ENCODE peak calls at places on chromosomes 2 and 18, in nine cellular contexts. One of them, this sample, is unnamed.

GRCh38 chr2:218806346-218806978 is 24.5 kb downstream of the CYP27A1 start:
- DNase-seq in GM19239: no peak
- DNase-seq in omental fat pad: no peak
- DNase-seq in effector CD4-positive, alpha-beta T cell: no peak
- DNase-seq in fibroblast of the aortic adventitia: peak; percentile 99
- DNase-seq in ovary: peak; percentile 90
- DNase-seq in AG08396: peak; percentile 87
- DNase-seq in KBM-7: peak; percentile 90
- DNase-seq in HTR-8/SVneo: peak; percentile 72
- DNase-seq in this sample: no peak

GRCh38 chr2:189613077-189613636 is 32.6 kb upstream of the SLC40A1 start:
- DNase-seq in KBM-7: no peak
- DNase-seq in ovary: peak; percentile 54
- DNase-seq in GM19239: no peak
- DNase-seq in omental fat pad: no peak
- DNase-seq in effector CD4-positive, alpha-beta T cell: no peak
- DNase-seq in HTR-8/SVneo: peak; percentile 60
- DNase-seq in AG08396: peak; percentile 58
- DNase-seq in fibroblast of the aortic adventitia: peak; percentile 98
- DNase-seq in this sample: no peak

GRCh38 chr2:180876506-180876905 is 103.9 kb upstream of the UBE2E3 start:
- DNase-seq in AG08396: no peak
- DNase-seq in KBM-7: no peak
- DNase-seq in HTR-8/SVneo: no peak
- DNase-seq in effector CD4-positive, alpha-beta T cell: no peak
- DNase-seq in ovary: no peak
- DNase-seq in fibroblast of the aortic adventitia: peak; percentile 33
- DNase-seq in omental fat pad: no peak
- DNase-seq in GM19239: no peak
- DNase-seq in this sample: no peak

GRCh38 chr2:191521608-191522208 is 156.2 kb upstream of the NABP1 start:
- DNase-seq in KBM-7: peak; percentile 47
- DNase-seq in effector CD4-positive, alpha-beta T cell: no peak
- DNase-seq in fibroblast of the aortic adventitia: peak; percentile 64
- DNase-seq in HTR-8/SVneo: peak; percentile 41
- DNase-seq in AG08396: peak; percentile 27
- DNase-seq in ovary: no peak
- DNase-seq in GM19239: no peak
- DNase-seq in omental fat pad: no peak
- DNase-seq in this sample: peak; percentile 10

GRCh38 chr2:73823916-73824523 is 4.7 kb upstream of the STAMBP start:
- DNase-seq in HTR-8/SVneo: peak; percentile 67
- DNase-seq in KBM-7: peak; percentile 58
- DNase-seq in ovary: no peak
- DNase-seq in GM19239: peak; percentile 10
- DNase-seq in omental fat pad: no peak
- DNase-seq in effector CD4-positive, alpha-beta T cell: peak; percentile 30
- DNase-seq in AG08396: peak; percentile 65
- DNase-seq in fibroblast of the aortic adventitia: peak; percentile 95
- DNase-seq in this sample: peak; percentile 76

GRCh38 chr2:8477511-8478132 is 204.2 kb upstream of the ID2 start:
- DNase-seq in AG08396: no peak
- DNase-seq in fibroblast of the aortic adventitia: no peak
- DNase-seq in GM19239: no peak
- DNase-seq in KBM-7: peak; percentile 80
- DNase-seq in HTR-8/SVneo: no peak
- DNase-seq in ovary: no peak
- DNase-seq in effector CD4-positive, alpha-beta T cell: no peak
- DNase-seq in omental fat pad: no peak
- DNase-seq in this sample: no peak

GRCh38 chr2:237459741-237460174 is 27.3 kb upstream of the MLPH start:
- DNase-seq in ovary: no peak
- DNase-seq in KBM-7: no peak
- DNase-seq in GM19239: no peak
- DNase-seq in HTR-8/SVneo: peak; percentile 51
- DNase-seq in omental fat pad: no peak
- DNase-seq in effector CD4-positive, alpha-beta T cell: no peak
- DNase-seq in AG08396: peak; percentile 71
- DNase-seq in fibroblast of the aortic adventitia: peak; percentile 85
- DNase-seq in this sample: no peak

GRCh38 chr18:75161629-75162028 is 47.3 kb downstream of the PTGR3 start:
- DNase-seq in omental fat pad: no peak
- DNase-seq in fibroblast of the aortic adventitia: peak; percentile 11
- DNase-seq in ovary: no peak
- DNase-seq in HTR-8/SVneo: no peak
- DNase-seq in effector CD4-positive, alpha-beta T cell: no peak
- DNase-seq in KBM-7: peak; percentile 81
- DNase-seq in AG08396: no peak
- DNase-seq in GM19239: peak; percentile 20
- DNase-seq in this sample: no peak

GRCh38 chr18:63253428-63254372 is 65.9 kb downstream of the BCL2 start:
- DNase-seq in GM19239: no peak
- DNase-seq in effector CD4-positive, alpha-beta T cell: no peak
- DNase-seq in fibroblast of the aortic adventitia: peak; percentile 45
- DNase-seq in KBM-7: peak; percentile 37
- DNase-seq in HTR-8/SVneo: no peak
- DNase-seq in omental fat pad: no peak
- DNase-seq in AG08396: peak; percentile 43
- DNase-seq in ovary: no peak
- DNase-seq in this sample: no peak

GRCh38 chr2:10204326-10205200 is 82.0 kb downstream of the RRM2 start:
- DNase-seq in omental fat pad: no peak
- DNase-seq in AG08396: no peak
- DNase-seq in HTR-8/SVneo: no peak
- DNase-seq in effector CD4-positive, alpha-beta T cell: no peak
- DNase-seq in ovary: no peak
- DNase-seq in fibroblast of the aortic adventitia: no peak
- DNase-seq in KBM-7: no peak
- DNase-seq in GM19239: no peak
- DNase-seq in this sample: peak; percentile 95

GRCh38 chr2:227864161-227864756 is 7.2 kb upstream of the DAW1 start:
- DNase-seq in fibroblast of the aortic adventitia: peak; percentile 95
- DNase-seq in ovary: no peak
- DNase-seq in KBM-7: no peak
- DNase-seq in effector CD4-positive, alpha-beta T cell: no peak
- DNase-seq in HTR-8/SVneo: no peak
- DNase-seq in omental fat pad: no peak
- DNase-seq in GM19239: no peak
- DNase-seq in AG08396: no peak
- DNase-seq in this sample: no peak

GRCh38 chr2:13652531-13653313 is 936.0 kb downstream of the TRIB2 start:
- DNase-seq in GM19239: peak; percentile 4
- DNase-seq in effector CD4-positive, alpha-beta T cell: no peak
- DNase-seq in KBM-7: no peak
- DNase-seq in omental fat pad: no peak
- DNase-seq in ovary: no peak
- DNase-seq in AG08396: peak; percentile 29
- DNase-seq in fibroblast of the aortic adventitia: no peak
- DNase-seq in HTR-8/SVneo: peak; percentile 14
- DNase-seq in this sample: no peak

GRCh38 chr2:217387776-217388381 is 528.0 kb upstream of the TNP1 start:
- DNase-seq in omental fat pad: no peak
- DNase-seq in HTR-8/SVneo: no peak
- DNase-seq in fibroblast of the aortic adventitia: no peak
- DNase-seq in effector CD4-positive, alpha-beta T cell: no peak
- DNase-seq in KBM-7: no peak
- DNase-seq in AG08396: no peak
- DNase-seq in ovary: no peak
- DNase-seq in GM19239: no peak
- DNase-seq in this sample: no peak

GRCh38 chr2:94875064-94875819 is 4.0 kb downstream of the TEKT4 start:
- DNase-seq in effector CD4-positive, alpha-beta T cell: no peak
- DNase-seq in HTR-8/SVneo: no peak
- DNase-seq in omental fat pad: no peak
- DNase-seq in AG08396: no peak
- DNase-seq in fibroblast of the aortic adventitia: no peak
- DNase-seq in KBM-7: no peak
- DNase-seq in GM19239: no peak
- DNase-seq in ovary: no peak
- DNase-seq in this sample: no peak

GRCh38 chr18:25295624-25296138 is 56.3 kb downstream of the ZNF521 start:
- DNase-seq in ovary: no peak
- DNase-seq in omental fat pad: no peak
- DNase-seq in effector CD4-positive, alpha-beta T cell: no peak
- DNase-seq in GM19239: no peak
- DNase-seq in fibroblast of the aortic adventitia: no peak
- DNase-seq in HTR-8/SVneo: no peak
- DNase-seq in KBM-7: no peak
- DNase-seq in AG08396: no peak
- DNase-seq in this sample: no peak

GRCh38 chr2:215850380-215850779 is 163.0 kb downstream of the MREG start:
- DNase-seq in effector CD4-positive, alpha-beta T cell: no peak
- DNase-seq in ovary: no peak
- DNase-seq in AG08396: no peak
- DNase-seq in GM19239: no peak
- DNase-seq in HTR-8/SVneo: no peak
- DNase-seq in KBM-7: no peak
- DNase-seq in fibroblast of the aortic adventitia: no peak
- DNase-seq in omental fat pad: no peak
- DNase-seq in this sample: no peak

GRCh38 chr18:37254256-37254880 is 311.2 kb downstream of the CELF4 start:
- DNase-seq in HTR-8/SVneo: no peak
- DNase-seq in effector CD4-positive, alpha-beta T cell: no peak
- DNase-seq in GM19239: no peak
- DNase-seq in AG08396: no peak
- DNase-seq in omental fat pad: no peak
- DNase-seq in KBM-7: no peak
- DNase-seq in ovary: no peak
- DNase-seq in fibroblast of the aortic adventitia: no peak
- DNase-seq in this sample: no peak

GRCh38 chr2:186503827-186504606 is 18.0 kb downstream of the ZC3H15 start:
- DNase-seq in KBM-7: peak; percentile 73
- DNase-seq in fibroblast of the aortic adventitia: peak; percentile 64
- DNase-seq in AG08396: no peak
- DNase-seq in effector CD4-positive, alpha-beta T cell: no peak
- DNase-seq in GM19239: no peak
- DNase-seq in omental fat pad: no peak
- DNase-seq in HTR-8/SVneo: no peak
- DNase-seq in ovary: no peak
- DNase-seq in this sample: peak; percentile 29

GRCh38 chr18:5806860-5807259 is 88.5 kb downstream of the TMEM200C start:
- DNase-seq in KBM-7: no peak
- DNase-seq in HTR-8/SVneo: no peak
- DNase-seq in GM19239: no peak
- DNase-seq in ovary: no peak
- DNase-seq in omental fat pad: no peak
- DNase-seq in fibroblast of the aortic adventitia: no peak
- DNase-seq in AG08396: no peak
- DNase-seq in effector CD4-positive, alpha-beta T cell: no peak
- DNase-seq in this sample: no peak

GRCh38 chr2:232316382-232317190 is 62.0 kb upstream of the ALPP start:
- DNase-seq in ovary: peak; percentile 8
- DNase-seq in GM19239: no peak
- DNase-seq in omental fat pad: no peak
- DNase-seq in KBM-7: peak; percentile 27
- DNase-seq in HTR-8/SVneo: no peak
- DNase-seq in fibroblast of the aortic adventitia: no peak
- DNase-seq in effector CD4-positive, alpha-beta T cell: no peak
- DNase-seq in AG08396: no peak
- DNase-seq in this sample: no peak

GRCh38 chr2:143513081-143513480 is 383.9 kb downstream of the ARHGAP15 start:
- DNase-seq in AG08396: peak; percentile 54
- DNase-seq in KBM-7: peak; percentile 41
- DNase-seq in effector CD4-positive, alpha-beta T cell: no peak
- DNase-seq in omental fat pad: no peak
- DNase-seq in fibroblast of the aortic adventitia: peak; percentile 74
- DNase-seq in HTR-8/SVneo: peak; percentile 47
- DNase-seq in ovary: peak; percentile 68
- DNase-seq in GM19239: peak; percentile 4
- DNase-seq in this sample: peak; percentile 16

GRCh38 chr2:142130111-142131015 is 453 bp downstream of the LRP1B start:
- DNase-seq in KBM-7: peak; percentile 24
- DNase-seq in ovary: peak; percentile 29
- DNase-seq in GM19239: no peak
- DNase-seq in effector CD4-positive, alpha-beta T cell: no peak
- DNase-seq in omental fat pad: peak; percentile 34
- DNase-seq in HTR-8/SVneo: peak; percentile 9
- DNase-seq in AG08396: peak; percentile 21
- DNase-seq in fibroblast of the aortic adventitia: peak; percentile 53
- DNase-seq in this sample: peak; percentile 27

GRCh38 chr2:45170976-45171514 is 161.8 kb upstream of the SIX2 start:
- DNase-seq in HTR-8/SVneo: no peak
- DNase-seq in ovary: no peak
- DNase-seq in fibroblast of the aortic adventitia: no peak
- DNase-seq in AG08396: no peak
- DNase-seq in omental fat pad: no peak
- DNase-seq in GM19239: no peak
- DNase-seq in KBM-7: no peak
- DNase-seq in effector CD4-positive, alpha-beta T cell: no peak
- DNase-seq in this sample: no peak

GRCh38 chr2:66364495-66364992 is 70.4 kb upstream of the MEIS1 start:
- DNase-seq in AG08396: peak; percentile 13
- DNase-seq in ovary: no peak
- DNase-seq in KBM-7: no peak
- DNase-seq in GM19239: no peak
- DNase-seq in effector CD4-positive, alpha-beta T cell: no peak
- DNase-seq in HTR-8/SVneo: peak; percentile 32
- DNase-seq in fibroblast of the aortic adventitia: peak; percentile 97
- DNase-seq in omental fat pad: no peak
- DNase-seq in this sample: no peak

GRCh38 chr2:66875941-66876462 is 441.1 kb downstream of the MEIS1 start:
- DNase-seq in KBM-7: no peak
- DNase-seq in omental fat pad: no peak
- DNase-seq in HTR-8/SVneo: no peak
- DNase-seq in effector CD4-positive, alpha-beta T cell: no peak
- DNase-seq in GM19239: no peak
- DNase-seq in fibroblast of the aortic adventitia: no peak
- DNase-seq in AG08396: no peak
- DNase-seq in ovary: no peak
- DNase-seq in this sample: no peak

GRCh38 chr2:196336715-196337617 is 165.6 kb upstream of the STK17B start:
- DNase-seq in GM19239: no peak
- DNase-seq in omental fat pad: no peak
- DNase-seq in HTR-8/SVneo: no peak
- DNase-seq in KBM-7: peak; percentile 53
- DNase-seq in fibroblast of the aortic adventitia: peak; percentile 70
- DNase-seq in AG08396: peak; percentile 56
- DNase-seq in ovary: no peak
- DNase-seq in effector CD4-positive, alpha-beta T cell: peak; percentile 4
- DNase-seq in this sample: peak; percentile 11

GRCh38 chr2:85997016-85997970 is 108.4 kb downstream of the POLR1A start:
- DNase-seq in ovary: peak; percentile 48
- DNase-seq in KBM-7: no peak
- DNase-seq in fibroblast of the aortic adventitia: peak; percentile 88
- DNase-seq in omental fat pad: no peak
- DNase-seq in GM19239: no peak
- DNase-seq in HTR-8/SVneo: no peak
- DNase-seq in AG08396: peak; percentile 45
- DNase-seq in effector CD4-positive, alpha-beta T cell: no peak
- DNase-seq in this sample: no peak

GRCh38 chr2:196230051-196230450 is 58.7 kb upstream of the STK17B start:
- DNase-seq in KBM-7: no peak
- DNase-seq in GM19239: no peak
- DNase-seq in fibroblast of the aortic adventitia: no peak
- DNase-seq in AG08396: no peak
- DNase-seq in omental fat pad: no peak
- DNase-seq in effector CD4-positive, alpha-beta T cell: peak; percentile 48
- DNase-seq in ovary: no peak
- DNase-seq in HTR-8/SVneo: no peak
- DNase-seq in this sample: no peak

This sample was measured in NCI-H1694.